ENCODE peak calls at places on chromosomes 1 and 21, in four cellular contexts. One of them, this sample, is unnamed. For H3K9me3, the result is how much of the 10 kb centered on the place peaks cover.

GRCh38 chr1:231512147-231512698 is 16.2 kb upstream of the TSNAX start:
- DNase-seq in fibroblast of lung: peak
- DNase-seq in NT2/D1: no peak
- DNase-seq in spleen: no peak
- DNase-seq in this sample: peak

GRCh38 chr21:37365657-37366487 is 701 bp upstream of the DYRK1A start:
- DNase-seq in spleen: peak
- DNase-seq in NT2/D1: peak
- DNase-seq in fibroblast of lung: peak
- DNase-seq in this sample: peak

GRCh38 chr1:224980181-224980580 is 50.7 kb downstream of the DNAH14 start:
- DNase-seq in fibroblast of lung: no peak
- DNase-seq in spleen: no peak
- DNase-seq in NT2/D1: no peak
- DNase-seq in this sample: no peak

GRCh38 chr1:208003241-208003640 is 92.3 kb upstream of the CD34 start:
- DNase-seq in fibroblast of lung: no peak
- DNase-seq in NT2/D1: no peak
- DNase-seq in spleen: no peak
- DNase-seq in this sample: no peak

GRCh38 chr1:90730247-90731022 is 13.3 kb upstream of the BARHL2 start:
- DNase-seq in fibroblast of lung: peak
- DNase-seq in NT2/D1: no peak
- DNase-seq in spleen: no peak
- DNase-seq in this sample: peak

GRCh38 chr1:224755586-224755985 is 139.5 kb downstream of the CNIH3 start:
- DNase-seq in NT2/D1: no peak
- DNase-seq in fibroblast of lung: no peak
- DNase-seq in spleen: no peak
- DNase-seq in this sample: no peak

GRCh38 chr21:20998886-20999285 is 677 bp downstream of the NCAM2 start:
- DNase-seq in NT2/D1: no peak
- DNase-seq in spleen: no peak
- DNase-seq in fibroblast of lung: no peak
- DNase-seq in this sample: peak

GRCh38 chr1:234917495-234918188 is 211.0 kb downstream of the TOMM20 start:
- DNase-seq in NT2/D1: no peak
- DNase-seq in fibroblast of lung: no peak
- DNase-seq in spleen: no peak
- DNase-seq in this sample: no peak

GRCh38 chr1:28766532-28767183 is 29.9 kb downstream of the YTHDF2 start:
- DNase-seq in fibroblast of lung: no peak
- DNase-seq in spleen: no peak
- DNase-seq in NT2/D1: no peak
- DNase-seq in this sample: no peak

GRCh38 chr1:53992085-53992874 is 25.7 kb downstream of the LDLRAD1 start:
- DNase-seq in fibroblast of lung: no peak
- DNase-seq in NT2/D1: no peak
- DNase-seq in spleen: no peak
- DNase-seq in this sample: no peak

GRCh38 chr1:225541383-225541782 is 111.5 kb downstream of the ENAH start:
- DNase-seq in spleen: no peak
- DNase-seq in NT2/D1: no peak
- DNase-seq in fibroblast of lung: no peak
- DNase-seq in this sample: no peak

GRCh38 chr21:29315155-29315749 is 16.5 kb downstream of the BACH1 start:
- DNase-seq in fibroblast of lung: no peak
- DNase-seq in NT2/D1: no peak
- DNase-seq in spleen: no peak
- DNase-seq in this sample: no peak

GRCh38 chr1:181583598-181583997 is 100.3 kb downstream of the CACNA1E start:
- DNase-seq in fibroblast of lung: no peak
- DNase-seq in spleen: no peak
- DNase-seq in NT2/D1: peak
- DNase-seq in this sample: no peak

GRCh38 chr1:978835-979743 is 2.8 kb downstream of the PERM1 start:
- DNase-seq in fibroblast of lung: no peak
- DNase-seq in spleen: peak
- DNase-seq in NT2/D1: no peak
- DNase-seq in this sample: no peak

GRCh38 chr1:226973898-226974543 is 33.9 kb downstream of the COQ8A start:
- DNase-seq in spleen: no peak
- DNase-seq in fibroblast of lung: peak
- DNase-seq in NT2/D1: no peak
- DNase-seq in this sample: peak

GRCh38 chr1:64319985-64320384 is 116.6 kb downstream of the UBE2U start:
- DNase-seq in NT2/D1: no peak
- DNase-seq in spleen: no peak
- DNase-seq in fibroblast of lung: no peak
- DNase-seq in this sample: no peak

GRCh38 chr1:64318428-64318827 is 115.0 kb downstream of the UBE2U start:
- DNase-seq in NT2/D1: no peak
- DNase-seq in fibroblast of lung: peak
- DNase-seq in spleen: no peak
- DNase-seq in this sample: no peak

GRCh38 chr1:64323054-64323453 is 119.6 kb downstream of the UBE2U start:
- DNase-seq in fibroblast of lung: peak
- DNase-seq in spleen: no peak
- DNase-seq in NT2/D1: no peak
- DNase-seq in this sample: peak

GRCh38 chr1:64320899-64321624 is 117.6 kb downstream of the UBE2U start:
- DNase-seq in NT2/D1: no peak
- DNase-seq in fibroblast of lung: peak
- DNase-seq in spleen: no peak
- DNase-seq in this sample: no peak

GRCh38 chr1:64320470-64320869 is 117.0 kb downstream of the UBE2U start:
- DNase-seq in fibroblast of lung: peak
- DNase-seq in spleen: no peak
- DNase-seq in NT2/D1: no peak
- DNase-seq in this sample: peak
- H3K9me3 ChIP-seq in fibroblast of lung: under half
- H3K9me3 ChIP-seq in spleen: under half
- H3K9me3 ChIP-seq in NT2/D1: under half
- H3K9me3 ChIP-seq in this sample: under half

GRCh38 chr21:46066843-46067331 is 31.0 kb upstream of the COL6A2 start:
- DNase-seq in NT2/D1: no peak
- DNase-seq in spleen: no peak
- DNase-seq in fibroblast of lung: peak
- DNase-seq in this sample: peak
- H3K9me3 ChIP-seq in NT2/D1: under half
- H3K9me3 ChIP-seq in spleen: under half
- H3K9me3 ChIP-seq in fibroblast of lung: under half
- H3K9me3 ChIP-seq in this sample: under half

DNA sequence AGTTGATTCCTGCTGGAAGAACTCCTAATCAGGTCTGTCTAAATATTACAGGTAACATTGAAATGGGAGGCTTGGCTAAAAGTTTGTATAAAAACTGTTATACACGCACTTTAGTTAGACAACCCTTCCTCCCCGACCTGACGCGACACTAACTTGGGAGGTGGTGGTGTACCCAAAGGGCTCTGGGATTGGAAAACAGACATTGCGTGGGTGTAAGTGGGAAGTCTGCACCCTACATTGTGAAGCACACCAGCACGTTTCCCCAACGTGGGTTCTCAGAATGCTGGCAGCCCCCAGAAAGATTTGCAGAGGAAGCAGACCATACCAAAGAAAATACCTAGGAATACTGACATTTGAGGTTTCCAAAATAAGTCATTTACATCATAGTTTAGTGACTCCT is 16.8 kb downstream of the OR2T11 start:
- DNase-seq in spleen: no peak
- DNase-seq in NT2/D1: no peak
- DNase-seq in fibroblast of lung: no peak
- DNase-seq in this sample: no peak
- H3K9me3 ChIP-seq in spleen: under half
- H3K9me3 ChIP-seq in NT2/D1: under half
- H3K9me3 ChIP-seq in fibroblast of lung: under half
- H3K9me3 ChIP-seq in this sample: under half

GRCh38 chr1:174322202-174322862 is 125.4 kb upstream of the GPR52 start:
- DNase-seq in spleen: no peak
- DNase-seq in NT2/D1: no peak
- DNase-seq in fibroblast of lung: no peak
- DNase-seq in this sample: no peak
- H3K9me3 ChIP-seq in spleen: half or more
- H3K9me3 ChIP-seq in NT2/D1: half or more
- H3K9me3 ChIP-seq in fibroblast of lung: under half
- H3K9me3 ChIP-seq in this sample: under half

GRCh38 chr1:68904472-68904871 is 407.6 kb upstream of the DEPDC1 start:
- DNase-seq in spleen: no peak
- DNase-seq in fibroblast of lung: peak
- DNase-seq in NT2/D1: peak
- DNase-seq in this sample: peak
- H3K9me3 ChIP-seq in spleen: under half
- H3K9me3 ChIP-seq in fibroblast of lung: under half
- H3K9me3 ChIP-seq in NT2/D1: under half
- H3K9me3 ChIP-seq in this sample: under half

GRCh38 chr1:110502402-110502801 is 16.6 kb downstream of the KCNA10 start:
- DNase-seq in spleen: no peak
- DNase-seq in NT2/D1: no peak
- DNase-seq in fibroblast of lung: no peak
- DNase-seq in this sample: no peak
- H3K9me3 ChIP-seq in spleen: under half
- H3K9me3 ChIP-seq in NT2/D1: under half
- H3K9me3 ChIP-seq in fibroblast of lung: under half
- H3K9me3 ChIP-seq in this sample: under half

This sample was measured in GM23248.